ENCODE peak calls at places on chromosomes 6 and 20, in seven cellular contexts. One of them, this sample, is unnamed. For H3K4me1, the result is how much of the 10 kb centered on the place peaks cover.

GRCh38 chr6:159978291-159979135 is 9.6 kb downstream of the IGF2R start:
- DNase-seq in hepatocyte: no peak
- DNase-seq in PC-3: peak
- DNase-seq in neural progenitor cell: peak
- DNase-seq in HCT116: no peak
- DNase-seq in MM.1S: peak
- DNase-seq in GM23338: peak
- DNase-seq in this sample: no peak

GRCh38 chr6:131419698-131420097 is 153.3 kb upstream of the ARG1 start:
- DNase-seq in GM23338: no peak
- DNase-seq in hepatocyte: no peak
- DNase-seq in PC-3: no peak
- DNase-seq in neural progenitor cell: no peak
- DNase-seq in MM.1S: no peak
- DNase-seq in HCT116: no peak
- DNase-seq in this sample: no peak

GRCh38 chr6:148565931-148566663 is 180.7 kb upstream of the UST start:
- DNase-seq in HCT116: peak
- DNase-seq in hepatocyte: no peak
- DNase-seq in MM.1S: no peak
- DNase-seq in neural progenitor cell: no peak
- DNase-seq in PC-3: peak
- DNase-seq in GM23338: no peak
- DNase-seq in this sample: peak

GRCh38 chr6:45974596-45974995 is 41.1 kb downstream of the CLIC5 start:
- DNase-seq in GM23338: no peak
- DNase-seq in MM.1S: no peak
- DNase-seq in neural progenitor cell: no peak
- DNase-seq in HCT116: no peak
- DNase-seq in PC-3: no peak
- DNase-seq in hepatocyte: no peak
- DNase-seq in this sample: no peak

GRCh38 chr6:43506667-43507471 is 3.3 kb downstream of the LRRC73 start:
- DNase-seq in neural progenitor cell: peak
- DNase-seq in hepatocyte: peak
- DNase-seq in MM.1S: peak
- DNase-seq in HCT116: peak
- DNase-seq in GM23338: peak
- DNase-seq in PC-3: peak
- DNase-seq in this sample: peak

GRCh38 chr6:167573461-167574215 is 248.8 kb downstream of the TTLL2 start:
- DNase-seq in MM.1S: peak
- DNase-seq in HCT116: no peak
- DNase-seq in PC-3: no peak
- DNase-seq in neural progenitor cell: no peak
- DNase-seq in GM23338: no peak
- DNase-seq in hepatocyte: no peak
- DNase-seq in this sample: no peak

GRCh38 chr6:53161481-53162009 is 12.9 kb upstream of the GCM1 start:
- DNase-seq in PC-3: no peak
- DNase-seq in neural progenitor cell: no peak
- DNase-seq in GM23338: no peak
- DNase-seq in hepatocyte: no peak
- DNase-seq in MM.1S: no peak
- DNase-seq in HCT116: no peak
- DNase-seq in this sample: peak

GRCh38 chr6:144104898-144105487 is 9.6 kb upstream of the SF3B5 start:
- DNase-seq in MM.1S: peak
- DNase-seq in GM23338: peak
- DNase-seq in hepatocyte: peak
- DNase-seq in HCT116: peak
- DNase-seq in neural progenitor cell: peak
- DNase-seq in PC-3: peak
- DNase-seq in this sample: peak

GRCh38 chr6:52534966-52535390 is 41.9 kb downstream of the TRAM2 start:
- DNase-seq in HCT116: no peak
- DNase-seq in PC-3: no peak
- DNase-seq in GM23338: no peak
- DNase-seq in MM.1S: no peak
- DNase-seq in hepatocyte: no peak
- DNase-seq in neural progenitor cell: no peak
- DNase-seq in this sample: no peak

GRCh38 chr6:30206799-30207618 is 6.2 kb downstream of the TRIM26 start:
- DNase-seq in MM.1S: no peak
- DNase-seq in neural progenitor cell: peak
- DNase-seq in HCT116: no peak
- DNase-seq in GM23338: peak
- DNase-seq in hepatocyte: peak
- DNase-seq in PC-3: no peak
- DNase-seq in this sample: peak

GRCh38 chr6:25623874-25624273 is 28.1 kb upstream of the SCGN start:
- DNase-seq in PC-3: no peak
- DNase-seq in MM.1S: no peak
- DNase-seq in HCT116: no peak
- DNase-seq in hepatocyte: no peak
- DNase-seq in neural progenitor cell: no peak
- DNase-seq in GM23338: no peak
- DNase-seq in this sample: no peak

GRCh38 chr20:3980260-3981131 is 34.9 kb downstream of the RNF24 start:
- DNase-seq in GM23338: peak
- DNase-seq in HCT116: no peak
- DNase-seq in neural progenitor cell: no peak
- DNase-seq in hepatocyte: peak
- DNase-seq in MM.1S: peak
- DNase-seq in PC-3: peak
- DNase-seq in this sample: peak

GRCh38 chr6:169131356-169131755 is 122.3 kb downstream of the THBS2 start:
- DNase-seq in neural progenitor cell: no peak
- DNase-seq in HCT116: no peak
- DNase-seq in hepatocyte: no peak
- DNase-seq in PC-3: no peak
- DNase-seq in MM.1S: no peak
- DNase-seq in GM23338: no peak
- DNase-seq in this sample: peak

GRCh38 chr20:2804921-2805681 is 4.7 kb upstream of the CPXM1 start:
- DNase-seq in hepatocyte: no peak
- DNase-seq in PC-3: no peak
- DNase-seq in MM.1S: no peak
- DNase-seq in GM23338: peak
- DNase-seq in neural progenitor cell: peak
- DNase-seq in HCT116: no peak
- DNase-seq in this sample: peak

GRCh38 chr6:32845381-32845884 is 1.6 kb upstream of the PSMB8 start:
- DNase-seq in neural progenitor cell: no peak
- DNase-seq in PC-3: no peak
- DNase-seq in HCT116: no peak
- DNase-seq in MM.1S: peak
- DNase-seq in GM23338: no peak
- DNase-seq in hepatocyte: no peak
- DNase-seq in this sample: no peak

GRCh38 chr6:104940238-104940880 is 16.5 kb upstream of the LIN28B start:
- DNase-seq in HCT116: no peak
- DNase-seq in MM.1S: no peak
- DNase-seq in PC-3: no peak
- DNase-seq in hepatocyte: peak
- DNase-seq in GM23338: peak
- DNase-seq in neural progenitor cell: peak
- DNase-seq in this sample: no peak

GRCh38 chr20:64149809-64150560 is 14.3 kb upstream of the MYT1 start:
- DNase-seq in hepatocyte: no peak
- DNase-seq in GM23338: no peak
- DNase-seq in HCT116: no peak
- DNase-seq in PC-3: no peak
- DNase-seq in MM.1S: no peak
- DNase-seq in neural progenitor cell: no peak
- DNase-seq in this sample: no peak

GRCh38 chr6:53543341-53544010 is 1.4 kb downstream of the GCLC start:
- DNase-seq in HCT116: no peak
- DNase-seq in MM.1S: no peak
- DNase-seq in GM23338: no peak
- DNase-seq in neural progenitor cell: no peak
- DNase-seq in PC-3: peak
- DNase-seq in hepatocyte: no peak
- DNase-seq in this sample: peak

GRCh38 chr6:40802481-40802880 is 215.3 kb upstream of the LRFN2 start:
- DNase-seq in hepatocyte: no peak
- DNase-seq in PC-3: no peak
- DNase-seq in MM.1S: no peak
- DNase-seq in HCT116: no peak
- DNase-seq in GM23338: no peak
- DNase-seq in neural progenitor cell: no peak
- DNase-seq in this sample: no peak

GRCh38 chr6:30819287-30819917 is 64.9 kb upstream of the DDR1 start:
- DNase-seq in neural progenitor cell: no peak
- DNase-seq in GM23338: no peak
- DNase-seq in hepatocyte: no peak
- DNase-seq in HCT116: no peak
- DNase-seq in MM.1S: no peak
- DNase-seq in PC-3: peak
- DNase-seq in this sample: peak

GRCh38 chr6:30981942-30982772 is 1.4 kb upstream of the MUC21 start:
- DNase-seq in neural progenitor cell: peak
- DNase-seq in GM23338: peak
- DNase-seq in PC-3: peak
- DNase-seq in MM.1S: no peak
- DNase-seq in hepatocyte: peak
- DNase-seq in HCT116: no peak
- DNase-seq in this sample: peak

GRCh38 chr6:93751969-93752368 is 332.6 kb upstream of the EPHA7 start:
- DNase-seq in PC-3: no peak
- DNase-seq in hepatocyte: no peak
- DNase-seq in HCT116: no peak
- DNase-seq in GM23338: peak
- DNase-seq in MM.1S: no peak
- DNase-seq in neural progenitor cell: peak
- DNase-seq in this sample: no peak

GRCh38 chr6:42030585-42031506 is 19.5 kb upstream of the TAF8 start:
- DNase-seq in PC-3: no peak
- DNase-seq in MM.1S: no peak
- DNase-seq in GM23338: peak
- DNase-seq in HCT116: no peak
- DNase-seq in neural progenitor cell: peak
- DNase-seq in hepatocyte: peak
- DNase-seq in this sample: no peak

GRCh38 chr6:21186479-21187055 is 407.0 kb upstream of the SOX4 start:
- DNase-seq in neural progenitor cell: no peak
- DNase-seq in HCT116: no peak
- DNase-seq in PC-3: no peak
- DNase-seq in MM.1S: no peak
- DNase-seq in hepatocyte: no peak
- DNase-seq in GM23338: no peak
- DNase-seq in this sample: no peak

GRCh38 chr6:21190701-21191588 is 402.6 kb upstream of the SOX4 start:
- DNase-seq in PC-3: no peak
- DNase-seq in neural progenitor cell: no peak
- DNase-seq in MM.1S: no peak
- DNase-seq in hepatocyte: no peak
- DNase-seq in GM23338: no peak
- DNase-seq in HCT116: no peak
- DNase-seq in this sample: peak

GRCh38 chr6:21189721-21190120 is 403.8 kb upstream of the SOX4 start:
- DNase-seq in MM.1S: no peak
- DNase-seq in HCT116: no peak
- DNase-seq in hepatocyte: no peak
- DNase-seq in neural progenitor cell: no peak
- DNase-seq in GM23338: no peak
- DNase-seq in PC-3: no peak
- DNase-seq in this sample: no peak

GRCh38 chr6:21187485-21187884 is 406.1 kb upstream of the SOX4 start:
- DNase-seq in neural progenitor cell: no peak
- DNase-seq in hepatocyte: no peak
- DNase-seq in MM.1S: no peak
- DNase-seq in HCT116: no peak
- DNase-seq in PC-3: no peak
- DNase-seq in GM23338: no peak
- DNase-seq in this sample: no peak

GRCh38 chr6:21188505-21189223 is 404.9 kb upstream of the SOX4 start:
- DNase-seq in GM23338: no peak
- DNase-seq in PC-3: no peak
- DNase-seq in hepatocyte: no peak
- DNase-seq in HCT116: no peak
- DNase-seq in MM.1S: peak
- DNase-seq in neural progenitor cell: no peak
- DNase-seq in this sample: no peak
- H3K4me1 ChIP-seq in GM23338: half or more
- H3K4me1 ChIP-seq in PC-3: under half
- H3K4me1 ChIP-seq in hepatocyte: under half
- H3K4me1 ChIP-seq in HCT116: under half
- H3K4me1 ChIP-seq in MM.1S: under half
- H3K4me1 ChIP-seq in neural progenitor cell: half or more
- H3K4me1 ChIP-seq in this sample: under half

GRCh38 chr6:125346143-125346925 is 44.6 kb upstream of the HDDC2 start:
- DNase-seq in MM.1S: peak
- DNase-seq in neural progenitor cell: no peak
- DNase-seq in GM23338: peak
- DNase-seq in PC-3: no peak
- DNase-seq in hepatocyte: no peak
- DNase-seq in HCT116: no peak
- DNase-seq in this sample: no peak
- TF ChIP-seq EZH2phosphoT487 in MM.1S: no peak
- TF ChIP-seq EZH2phosphoT487 in neural progenitor cell: no peak
- TF ChIP-seq EZH2phosphoT487 in GM23338: no peak
- TF ChIP-seq EZH2phosphoT487 in PC-3: no peak
- TF ChIP-seq EZH2phosphoT487 in hepatocyte: no peak
- TF ChIP-seq EZH2phosphoT487 in HCT116: no peak
- TF ChIP-seq EZH2phosphoT487 in this sample: no peak

DNA sequence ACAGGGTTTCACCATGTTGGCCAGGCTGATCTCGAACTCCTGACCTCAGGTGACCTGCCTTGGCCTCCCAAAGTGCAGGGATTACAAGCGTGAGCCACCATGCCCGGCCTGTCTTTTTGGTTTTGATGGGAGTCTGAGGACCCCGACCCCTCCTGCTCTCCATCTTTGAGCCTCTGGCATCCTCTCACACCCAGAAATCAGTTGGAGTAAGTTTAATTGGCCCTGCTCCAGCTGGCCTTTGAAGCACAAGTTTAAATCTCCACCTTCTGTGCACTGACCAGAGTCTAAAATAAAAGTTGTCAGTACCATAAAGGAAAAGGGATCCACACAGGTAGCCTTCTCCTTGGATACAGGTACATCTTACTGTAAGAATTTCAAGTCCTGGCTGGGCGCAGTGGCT is 15.9 kb upstream of the C20orf144 start:
- DNase-seq in GM23338: no peak
- DNase-seq in hepatocyte: no peak
- DNase-seq in PC-3: no peak
- DNase-seq in neural progenitor cell: no peak
- DNase-seq in HCT116: no peak
- DNase-seq in MM.1S: no peak
- DNase-seq in this sample: no peak
- TF ChIP-seq EZH2 in GM23338: no peak
- TF ChIP-seq EZH2 in hepatocyte: no peak
- TF ChIP-seq EZH2 in PC-3: no peak
- TF ChIP-seq EZH2 in neural progenitor cell: no peak
- TF ChIP-seq EZH2 in HCT116: no peak
- TF ChIP-seq EZH2 in MM.1S: no peak
- TF ChIP-seq EZH2 in this sample: no peak

DNA sequence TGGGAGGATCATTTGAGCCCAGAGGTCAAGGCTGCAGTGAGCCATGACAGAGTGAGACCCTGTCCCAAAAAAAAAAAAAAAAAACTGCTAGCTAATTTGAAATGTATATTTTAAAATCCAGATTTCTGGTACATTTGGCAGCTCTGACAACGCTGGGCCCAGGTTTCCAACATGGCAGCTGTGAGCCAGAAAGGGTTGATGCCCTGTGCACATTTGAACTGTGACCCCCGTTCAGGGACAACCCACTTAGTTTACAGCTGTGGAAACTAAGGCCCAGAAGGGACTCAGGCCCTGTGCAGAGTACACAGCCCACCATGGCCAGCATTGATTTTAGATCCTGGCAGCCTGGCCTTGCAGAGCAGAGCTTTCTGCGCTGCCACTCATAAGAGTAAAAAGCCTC is 56.0 kb upstream of the MYL9 start:
- DNase-seq in GM23338: no peak
- DNase-seq in PC-3: no peak
- DNase-seq in HCT116: no peak
- DNase-seq in hepatocyte: no peak
- DNase-seq in neural progenitor cell: no peak
- DNase-seq in MM.1S: no peak
- DNase-seq in this sample: no peak
- H3K4me1 ChIP-seq in GM23338: under half
- H3K4me1 ChIP-seq in PC-3: under half
- H3K4me1 ChIP-seq in HCT116: under half
- H3K4me1 ChIP-seq in hepatocyte: under half
- H3K4me1 ChIP-seq in neural progenitor cell: under half
- H3K4me1 ChIP-seq in MM.1S: under half
- H3K4me1 ChIP-seq in this sample: half or more

This sample was measured in GM23248.